ENCODE peak calls at places on chromosomes 6 and 20, in six cellular contexts. H is heart right ventricle; Y is iPS DF 6.9; U is Panc1; E is upper lobe of left lung; R is CD4-positive, alpha-beta T cell. A is an unnamed sample.

GRCh38 chr6:32980488-32981038 is 12.2 kb downstream of the BRD2 start:
- DNase-seq in H (no peak), Y (no peak), U (no peak), E (no peak), R (no peak), A (no peak)

GRCh38 chr20:38537176-38537575 is 43.8 kb upstream of the ADIG start:
- DNase-seq in H (no peak), Y (no peak), U (no peak), E (no peak), R (no peak), A (no peak)

GRCh38 chr6:21188505-21189223 is 404.9 kb upstream of the SOX4 start:
- DNase-seq in H (no peak), Y (no peak), U (no peak), E (no peak), R (no peak), A (no peak)

GRCh38 chr6:16741112-16742016 is 19.9 kb downstream of the ATXN1 start:
- DNase-seq in H (no peak), Y (no peak), U (no peak), E (no peak), R (no peak), A (no peak)

GRCh38 chr6:158417760-158418098 is 105.5 kb downstream of the TULP4 start:
- DNase-seq in H (no peak), Y (no peak), U (no peak), E (no peak), R (no peak), A (no peak)

GRCh38 chr6:97059473-97059872 is 134.9 kb downstream of the KLHL32 start:
- DNase-seq in H (no peak), Y (no peak), U (no peak), E (no peak), R (no peak), A (no peak)

GRCh38 chr6:19599813-19600464 is 237.2 kb upstream of the ID4 start:
- DNase-seq in H (no peak), Y (no peak), U (no peak), E (no peak), R (no peak), A (no peak)

GRCh38 chr6:27426045-27426620 is 37.6 kb downstream of the ZNF391 start:
- DNase-seq in H (no peak), Y (no peak), U (no peak), E (no peak), R (no peak), A (no peak)

GRCh38 chr6:5996701-5997419 is 9.9 kb downstream of the NRN1 start:
- DNase-seq in H (peak; percentile 25), Y (no peak), U (no peak), E (no peak), R (no peak), A (no peak)

GRCh38 chr6:168053957-168054471 is 25.0 kb downstream of the FRMD1 start:
- DNase-seq in H (no peak), Y (no peak), U (no peak), E (no peak), R (no peak), A (no peak)

GRCh38 chr6:90149280-90149679 is 147.4 kb downstream of the BACH2 start:
- DNase-seq in H (no peak), Y (no peak), U (no peak), E (no peak), R (no peak), A (no peak)

GRCh38 chr6:90393232-90393884 is 96.7 kb upstream of the BACH2 start:
- DNase-seq in H (no peak), Y (no peak), U (no peak), E (peak; percentile 53), R (peak; percentile 59), A (peak; percentile 28)

GRCh38 chr6:123803456-123803861 is 206 bp upstream of the NKAIN2 start:
- DNase-seq in H (no peak), Y (no peak), U (no peak), E (no peak), R (no peak), A (no peak)

GRCh38 chr6:21444861-21445260 is 148.7 kb upstream of the SOX4 start:
- DNase-seq in H (no peak), Y (no peak), U (no peak), E (no peak), R (no peak), A (no peak)

GRCh38 chr6:168355716-168356522 is 36.3 kb upstream of the DACT2 start:
- DNase-seq in H (peak; percentile 57), Y (no peak), U (no peak), E (peak; percentile 44), R (no peak), A (no peak)

GRCh38 chr6:93968126-93968525 is 548.8 kb upstream of the EPHA7 start:
- DNase-seq in H (no peak), Y (no peak), U (no peak), E (no peak), R (no peak), A (no peak)

GRCh38 chr6:97053643-97054411 is 129.3 kb downstream of the KLHL32 start:
- DNase-seq in H (no peak), Y (no peak), U (no peak), E (no peak), R (no peak), A (no peak)

GRCh38 chr20:51752343-51752951 is 15.7 kb downstream of the ATP9A start:
- DNase-seq in H (no peak), Y (no peak), U (peak; percentile 85), E (no peak), R (no peak), A (no peak)

GRCh38 chr6:71510057-71510713 is 221.6 kb downstream of the OGFRL1 start:
- DNase-seq in H (peak; percentile 19), Y (peak; percentile 25), U (no peak), E (peak; percentile 30), R (no peak), A (peak; percentile 30)

GRCh38 chr6:45480697-45481415 is 103.1 kb upstream of the SUPT3H start:
- DNase-seq in H (no peak), Y (no peak), U (no peak), E (no peak), R (no peak), A (no peak)

GRCh38 chr20:24102749-24103148 is 114.2 kb upstream of the GGTLC1 start:
- DNase-seq in H (no peak), Y (no peak), U (no peak), E (no peak), R (no peak), A (no peak)

GRCh38 chr20:58696411-58696961 is 3.9 kb downstream of the NPEPL1 start:
- DNase-seq in H (no peak), Y (no peak), U (no peak), E (no peak), R (no peak), A (peak; percentile 8)

DNA sequence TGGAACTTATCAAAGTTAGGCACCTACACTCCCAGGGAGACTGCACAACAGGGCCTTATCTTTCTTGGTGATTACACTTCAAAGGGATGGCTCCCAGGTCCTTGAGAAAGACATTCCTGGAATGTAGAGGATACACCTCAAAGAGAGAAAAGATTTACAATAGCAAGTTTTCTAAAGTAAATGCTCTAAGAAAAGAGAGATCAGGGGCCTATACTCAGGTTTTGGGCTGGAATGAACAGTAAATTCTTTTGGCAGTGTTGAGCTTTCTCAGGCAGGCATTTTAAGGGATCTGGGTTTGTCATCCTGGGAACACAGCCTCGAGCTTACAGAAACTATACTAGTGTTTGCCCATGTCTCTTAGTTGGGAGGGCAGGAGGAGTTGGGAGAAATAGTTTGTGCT is 31.7 kb upstream of the ME1 start:
- DNase-seq in H (no peak), Y (no peak), U (no peak), E (no peak), R (no peak), A (no peak)
- H3K27ac ChIP-seq in H (no peak overlapping the region), Y (no peak overlapping the region), U (no peak overlapping the region), E (no peak overlapping the region), R (no peak overlapping the region), A (no peak overlapping the region)

GRCh38 chr6:46491201-46491788 is at the start of gene RCAN2:
- DNase-seq in H (peak; percentile 77), Y (peak; percentile 55), U (no peak), E (peak; percentile 61), R (no peak), A (peak; percentile 68)

GRCh38 chr6:46490425-46491200 is 636 bp downstream of the RCAN2 start:
- DNase-seq in H (peak; percentile 44), Y (no peak), U (no peak), E (peak; percentile 29), R (no peak), A (peak; percentile 69)

GRCh38 chr6:46486186-46486585 is 5.1 kb downstream of the RCAN2 start:
- DNase-seq in H (no peak), Y (no peak), U (no peak), E (no peak), R (no peak), A (no peak)

DNA sequence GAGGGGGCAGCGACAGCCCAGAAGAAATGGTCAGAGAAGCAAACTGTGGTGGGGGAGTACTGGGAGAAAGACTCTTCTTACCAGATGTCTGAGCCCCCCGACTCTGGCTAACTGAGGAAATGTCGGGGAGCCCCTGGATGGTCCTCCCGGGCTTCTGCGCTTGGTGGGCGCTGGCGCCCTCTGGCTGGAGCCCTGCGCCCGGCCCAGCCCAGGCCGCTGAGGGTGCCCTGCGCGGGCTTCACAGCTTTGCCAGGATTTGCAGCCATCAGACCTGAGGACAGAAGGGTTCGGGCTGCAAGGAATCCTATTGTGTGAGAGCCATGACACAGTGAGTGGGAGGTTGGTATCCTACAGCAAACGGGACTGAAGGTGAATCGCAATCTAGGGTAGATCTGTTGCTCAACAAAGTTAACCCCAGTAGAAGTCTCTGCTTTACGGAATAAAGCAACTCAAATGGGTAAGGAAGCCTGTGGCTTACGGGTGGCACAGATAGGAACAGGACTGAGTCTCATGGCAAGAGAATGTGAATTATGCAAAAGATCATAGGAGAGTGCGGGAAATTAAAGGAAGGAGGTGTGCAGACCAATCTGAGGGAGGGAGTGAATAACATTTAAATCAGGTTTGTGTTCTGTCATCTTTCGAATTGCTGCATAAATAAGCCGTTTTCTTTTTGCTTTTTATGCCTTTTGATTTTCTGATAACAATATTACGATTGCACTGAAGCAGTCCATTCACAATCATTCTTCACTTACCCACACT is 719 bp upstream of the RCAN2 start:
- DNase-seq in H (peak; percentile 65), Y (no peak), U (no peak), E (peak; percentile 41), R (no peak), A (peak; percentile 64)
- H3K27ac ChIP-seq in H (peak overlapping the region; percentile 96), Y (no peak overlapping the region), U (no peak overlapping the region), E (peak overlapping the region; percentile 78), R (no peak overlapping the region), A (peak overlapping the region; percentile 86)

DNA sequence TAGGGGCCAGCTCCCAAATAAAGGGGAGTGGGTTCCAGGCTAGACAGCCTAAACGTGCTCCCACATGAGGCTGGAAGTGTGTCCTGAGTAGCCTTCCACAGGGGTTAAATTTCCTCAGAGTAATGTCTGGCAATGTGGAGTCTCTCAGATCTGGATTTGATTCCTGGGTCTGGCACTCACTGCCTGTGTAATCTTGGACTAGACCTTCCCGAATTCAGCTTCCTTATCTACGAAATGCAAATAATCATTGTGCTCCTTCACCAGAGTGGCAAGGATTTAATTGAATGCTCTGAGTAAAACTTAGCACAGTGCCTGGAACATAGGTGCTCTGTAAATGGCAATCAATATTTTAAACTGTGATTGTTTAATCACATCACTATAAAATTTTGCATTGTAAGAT is 114.4 kb downstream of the SLX4IP start:
- DNase-seq in H (no peak), Y (no peak), U (no peak), E (no peak), R (no peak), A (no peak)
- H3K27ac ChIP-seq in H (no peak overlapping the region), Y (no peak overlapping the region), U (no peak overlapping the region), E (no peak overlapping the region), R (no peak overlapping the region), A (no peak overlapping the region)

DNA sequence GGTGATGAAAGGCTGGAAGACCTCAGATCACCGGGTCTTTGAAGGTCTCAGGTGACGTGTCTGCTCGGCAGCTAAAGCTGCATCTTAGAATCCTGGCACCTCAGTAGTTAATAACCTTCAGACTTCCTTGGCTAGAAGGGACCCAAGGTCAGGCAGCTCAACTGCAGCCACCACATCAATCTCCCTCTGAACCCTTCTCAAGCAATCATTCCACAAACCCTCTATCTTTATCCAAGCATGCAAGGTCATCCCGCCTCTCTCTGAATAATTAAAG is 16.7 kb upstream of the TLDC2 start:
- DNase-seq in H (no peak), Y (no peak), U (no peak), E (no peak), R (no peak), A (no peak)
- H3K27ac ChIP-seq in H (peak overlapping the region; percentile 95), Y (no peak overlapping the region), U (no peak overlapping the region), E (peak overlapping the region; percentile 93), R (no peak overlapping the region), A (peak overlapping the region; percentile 46)